ENCODE peak calls at places on chromosomes 16 and 17, in four cellular contexts. A, P, R and U are unnamed samples.

GRCh38 chr16:49699718-49700117 is 156.2 kb downstream of the ZNF423 start:
- DNase-seq in A (no peak), P (no peak), R (no peak), U (no peak)

GRCh38 chr17:80213651-80213975 is 6.5 kb downstream of the SGSH start:
- DNase-seq in A (no peak), P (no peak), R (no peak), U (no peak)

GRCh38 chr17:31484821-31485220 is 93.3 kb downstream of the RAB11FIP4 start:
- DNase-seq in A (no peak), P (no peak), R (no peak), U (no peak)

GRCh38 chr17:67434061-67434525 is 57.0 kb downstream of the PITPNC1 start:
- DNase-seq in A (no peak), P (no peak), R (no peak), U (no peak)

GRCh38 chr17:32828822-32829221 is 48.1 kb downstream of the MYO1D start:
- DNase-seq in A (no peak), P (no peak), R (no peak), U (no peak)

GRCh38 chr17:50332196-50332595 is 13.7 kb upstream of the XYLT2 start:
- DNase-seq in A (no peak), P (no peak), R (no peak), U (no peak)

GRCh38 chr16:59683709-59684108 is 949.6 kb upstream of the GOT2 start:
- DNase-seq in A (no peak), P (no peak), R (no peak), U (no peak)

GRCh38 chr16:58196898-58197313 is 1.0 kb downstream of the CSNK2A2 start:
- DNase-seq in A (no peak), P (no peak), R (no peak), U (peak; percentile 17)

GRCh38 chr17:83173997-83174858 is 94.8 kb downstream of the METRNL start:
- DNase-seq in A (peak; percentile 90), P (no peak), R (no peak), U (no peak)

GRCh38 chr17:55547027-55547670 is 35.9 kb upstream of the SMIM36 start:
- DNase-seq in A (no peak), P (no peak), R (no peak), U (no peak)

GRCh38 chr17:28097254-28097653 is 54.8 kb downstream of the NLK start:
- DNase-seq in A (no peak), P (no peak), R (no peak), U (no peak)

GRCh38 chr17:44556114-44556853 is 1.0 kb upstream of the FZD2 start:
- DNase-seq in A (peak; percentile 15), P (peak; percentile 37), R (peak; percentile 30), U (peak; percentile 50)

GRCh38 chr17:75010683-75011406 is 1.6 kb upstream of the MRPL58 start:
- DNase-seq in A (peak; percentile 68), P (peak; percentile 20), R (no peak), U (peak; percentile 39)

GRCh38 chr16:81405702-81406113 is 38.9 kb upstream of the CMIP start:
- DNase-seq in A (peak; percentile 91), P (peak; percentile 57), R (no peak), U (peak; percentile 53)

GRCh38 chr17:51461578-51462004 is 201.2 kb downstream of the UTP18 start:
- DNase-seq in A (peak; percentile 65), P (peak; percentile 79), R (no peak), U (peak; percentile 82)

GRCh38 chr17:2277430-2278170 is 26.0 kb downstream of the SMG6 start:
- DNase-seq in A (no peak), P (no peak), R (no peak), U (no peak)

GRCh38 chr17:61469949-61470348 is 17.7 kb downstream of the TBX4 start:
- DNase-seq in A (no peak), P (no peak), R (no peak), U (no peak)

GRCh38 chr17:78365561-78366108 is 5.8 kb upstream of the SOCS3 start:
- DNase-seq in A (peak; percentile 68), P (no peak), R (no peak), U (no peak)

GRCh38 chr16:4947722-4948503 is 10.2 kb upstream of the SEC14L5 start:
- DNase-seq in A (peak; percentile 85), P (no peak), R (no peak), U (no peak)

GRCh38 chr17:15106540-15106939 is 158.6 kb downstream of the PMP22 start:
- DNase-seq in A (no peak), P (no peak), R (no peak), U (no peak)

GRCh38 chr17:16282522-16282921 is 65.5 kb downstream of the PIGL start:
- DNase-seq in A (no peak), P (no peak), R (no peak), U (no peak)

GRCh38 chr16:4614571-4615388 is at the start of gene UBALD1:
- DNase-seq in A (peak; percentile 87), P (peak; percentile 82), R (peak; percentile 48), U (peak; percentile 71)

GRCh38 chr16:66508914-66509496 is 40.9 kb downstream of the TK2 start:
- DNase-seq in A (no peak), P (no peak), R (no peak), U (no peak)

GRCh38 chr17:40113961-40114272 is 7.9 kb upstream of the MSL1 start:
- DNase-seq in A (no peak), P (no peak), R (no peak), U (no peak)

GRCh38 chr16:50210266-50211038 is 55.9 kb upstream of the ADCY7 start:
- DNase-seq in A (peak; percentile 77), P (peak; percentile 65), R (peak; percentile 48), U (peak; percentile 64)

GRCh38 chr17:42253601-42254000 is 22.6 kb downstream of the STAT5B start:
- DNase-seq in A (no peak), P (no peak), R (no peak), U (no peak)

GRCh38 chr16:56851671-56852400 is 13.2 kb upstream of the SLC12A3 start:
- DNase-seq in A (peak; percentile 35), P (peak; percentile 28), R (no peak), U (no peak)

GRCh38 chr16:87583453-87584131 is 18.7 kb upstream of the JPH3 start:
- DNase-seq in A (no peak), P (no peak), R (no peak), U (no peak)

GRCh38 chr16:20660325-20660724 is 37.2 kb downstream of the ACSM1 start:
- DNase-seq in A (no peak), P (no peak), R (no peak), U (no peak)

GRCh38 chr16:54493076-54493475 is 206.5 kb upstream of the IRX3 start:
- DNase-seq in A (no peak), P (no peak), R (no peak), U (no peak)

GRCh38 chr17:68665373-68665772 is 64.2 kb upstream of the FAM20A start:
- DNase-seq in A (no peak), P (no peak), R (no peak), U (no peak)

GRCh38 chr17:16407911-16408588 is 7.3 kb upstream of the TRPV2 start:
- DNase-seq in A (peak; percentile 51), P (peak; percentile 33), R (peak; percentile 96), U (no peak)

GRCh38 chr17:46853896-46854444 is 2.6 kb downstream of the WNT9B start:
- DNase-seq in A (no peak), P (no peak), R (no peak), U (no peak)

GRCh38 chr17:14153374-14153773 is 83.3 kb downstream of the CDRT15 start:
- DNase-seq in A (no peak), P (no peak), R (no peak), U (no peak)

GRCh38 chr16:80040413-80040812 is 439.9 kb upstream of the MAF start:
- DNase-seq in A (no peak), P (no peak), R (no peak), U (no peak)

GRCh38 chr16:76345093-76345735 is 68.0 kb downstream of the CNTNAP4 start:
- DNase-seq in A (no peak), P (no peak), R (no peak), U (no peak)

GRCh38 chr17:57256708-57257112 is 387 bp downstream of the MSI2 start:
- DNase-seq in A (no peak), P (peak; percentile 65), R (no peak), U (peak; percentile 35)
- TF ChIP-seq SP1 in A (no peak), P (no peak), R (no peak), U (no peak)

DNA sequence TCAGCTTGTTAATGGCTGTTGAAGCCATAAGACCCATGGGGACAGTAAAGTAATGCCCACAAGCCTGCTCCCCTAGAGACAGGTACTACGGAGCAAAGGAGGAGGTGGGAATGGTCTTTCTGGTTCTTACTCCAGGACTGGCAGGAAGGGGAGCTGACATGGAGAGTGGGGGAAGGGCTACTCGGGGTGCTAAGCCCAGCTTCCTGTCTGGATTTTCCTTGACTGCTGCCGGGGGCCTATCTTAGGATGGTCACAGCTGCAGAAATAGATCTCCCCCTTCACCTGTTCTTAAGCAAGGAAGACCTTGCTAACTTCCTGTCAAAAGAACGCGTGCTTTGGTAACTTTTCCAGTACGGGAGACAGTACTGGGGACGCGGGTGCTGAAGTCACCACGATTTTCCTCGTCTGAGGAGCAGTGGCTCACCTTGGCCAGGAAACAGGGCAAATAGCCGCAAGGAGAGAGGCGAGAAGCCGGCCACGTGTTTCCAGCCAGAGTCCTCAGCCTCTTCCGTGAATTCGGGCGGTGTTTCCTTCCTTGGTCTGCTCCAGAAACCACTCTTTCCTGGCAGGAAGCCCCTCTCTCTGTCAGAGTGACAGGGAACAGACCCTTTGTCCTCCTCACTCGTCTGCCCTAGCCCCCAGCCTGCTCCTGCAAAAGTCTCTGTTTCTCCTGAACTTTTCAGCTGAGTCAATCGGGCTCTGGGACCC is 656 bp upstream of the PRR29 start:
- DNase-seq in A (no peak), P (no peak), R (no peak), U (no peak)
- TF ChIP-seq FOXK2 in A (no peak), P (no peak), R (no peak), U (no peak)

DNA sequence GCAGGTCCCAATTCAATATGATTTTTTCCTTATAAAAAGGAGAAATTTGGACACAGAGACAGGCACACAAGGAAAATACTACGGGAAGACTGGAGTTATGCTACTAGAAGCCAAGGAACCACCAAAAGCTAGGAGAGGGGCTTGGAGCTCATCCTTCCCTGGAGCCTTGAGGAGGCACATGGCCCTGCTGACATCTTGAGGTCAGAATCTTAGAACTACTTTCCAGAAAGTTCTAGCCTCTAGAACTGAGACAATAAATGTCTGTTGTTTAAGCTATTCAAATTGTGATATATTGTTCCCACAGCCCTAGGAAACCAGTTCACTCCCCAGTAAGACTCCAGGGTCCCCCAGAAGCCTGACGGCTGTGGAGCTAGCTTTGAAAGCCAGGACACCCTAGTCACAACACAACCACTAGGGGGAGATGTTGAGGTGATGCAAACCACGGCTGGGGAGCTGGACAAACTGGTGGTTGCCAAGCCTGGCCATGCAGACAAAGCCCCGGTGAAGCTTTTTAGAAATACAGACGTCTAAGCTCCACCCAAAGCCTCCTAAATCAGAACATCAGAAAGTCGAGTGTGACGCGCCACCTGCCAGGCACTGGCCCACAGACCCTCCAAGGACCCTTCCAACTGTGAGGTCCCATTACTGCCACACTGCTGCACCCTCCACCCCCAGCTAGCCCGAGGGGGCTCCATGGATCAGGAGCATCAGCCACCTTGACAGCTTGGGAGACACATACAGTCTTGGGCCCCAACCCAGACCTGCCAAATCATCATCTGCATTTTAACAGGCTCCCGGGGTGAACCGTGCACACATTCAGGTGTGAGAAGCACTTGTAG is 106.4 kb downstream of the SLC39A11 start:
- DNase-seq in A (peak; percentile 79), P (peak; percentile 84), R (peak; percentile 47), U (peak; percentile 89)
- TF ChIP-seq FOXM1 in A (no peak), P (no peak), R (no peak), U (no peak)

GRCh38 chr17:6796017-6796886 is 20.2 kb downstream of the FBXO39 start:
- DNase-seq in A (peak; percentile 86), P (no peak), R (no peak), U (no peak)
- TF ChIP-seq SP1 in A (no peak), P (no peak), R (no peak), U (no peak)

GRCh38 chr16:704552-705380 is 835 bp downstream of the FBXL16 start:
- DNase-seq in A (no peak), P (no peak), R (no peak), U (no peak)
- TF ChIP-seq FOXK2 in A (no peak), P (no peak), R (no peak), U (no peak)